ENCODE peak calls at places on chromosomes 4 and X, in seven cellular contexts. One of them, this sample, is unnamed.

GRCh38 chr4:972651-973424 is 531 bp downstream of the DGKQ start:
- DNase-seq in dorsolateral prefrontal cortex: no peak
- DNase-seq in astrocyte of the spinal cord: no peak
- DNase-seq in MM.1S: no peak
- DNase-seq in transverse colon: peak
- DNase-seq in CD8-positive, alpha-beta T cell: peak
- DNase-seq in coronary artery: no peak
- DNase-seq in this sample: no peak

GRCh38 chr4:86939737-86940141 is 4.9 kb downstream of the AFF1 start:
- DNase-seq in dorsolateral prefrontal cortex: no peak
- DNase-seq in astrocyte of the spinal cord: no peak
- DNase-seq in MM.1S: peak
- DNase-seq in transverse colon: peak
- DNase-seq in CD8-positive, alpha-beta T cell: peak
- DNase-seq in coronary artery: no peak
- DNase-seq in this sample: no peak

GRCh38 chr4:8032381-8032780 is 92.7 kb upstream of the AFAP1 start:
- DNase-seq in dorsolateral prefrontal cortex: no peak
- DNase-seq in astrocyte of the spinal cord: no peak
- DNase-seq in MM.1S: no peak
- DNase-seq in transverse colon: no peak
- DNase-seq in CD8-positive, alpha-beta T cell: no peak
- DNase-seq in coronary artery: no peak
- DNase-seq in this sample: no peak

GRCh38 chr4:27397886-27398285 is 537.2 kb downstream of the STIM2 start:
- DNase-seq in dorsolateral prefrontal cortex: no peak
- DNase-seq in astrocyte of the spinal cord: peak
- DNase-seq in MM.1S: no peak
- DNase-seq in transverse colon: no peak
- DNase-seq in CD8-positive, alpha-beta T cell: no peak
- DNase-seq in coronary artery: no peak
- DNase-seq in this sample: peak

GRCh38 chr4:8534129-8534528 is 46.1 kb upstream of the GPR78 start:
- DNase-seq in dorsolateral prefrontal cortex: no peak
- DNase-seq in astrocyte of the spinal cord: peak
- DNase-seq in MM.1S: peak
- DNase-seq in transverse colon: peak
- DNase-seq in CD8-positive, alpha-beta T cell: no peak
- DNase-seq in coronary artery: no peak
- DNase-seq in this sample: peak

GRCh38 chrX:53018627-53019026 is 30.0 kb upstream of the GPR173 start:
- DNase-seq in dorsolateral prefrontal cortex: no peak
- DNase-seq in astrocyte of the spinal cord: no peak
- DNase-seq in MM.1S: no peak
- DNase-seq in transverse colon: no peak
- DNase-seq in CD8-positive, alpha-beta T cell: no peak
- DNase-seq in coronary artery: no peak
- DNase-seq in this sample: peak

GRCh38 chrX:118872102-118872566 is 48.5 kb downstream of the ZCCHC12 start:
- DNase-seq in dorsolateral prefrontal cortex: no peak
- DNase-seq in astrocyte of the spinal cord: no peak
- DNase-seq in MM.1S: no peak
- DNase-seq in transverse colon: peak
- DNase-seq in CD8-positive, alpha-beta T cell: no peak
- DNase-seq in coronary artery: no peak
- DNase-seq in this sample: peak

GRCh38 chr4:58514299-58514698 is 1404.1 kb upstream of the IGFBP7 start:
- DNase-seq in dorsolateral prefrontal cortex: no peak
- DNase-seq in astrocyte of the spinal cord: no peak
- DNase-seq in MM.1S: no peak
- DNase-seq in transverse colon: no peak
- DNase-seq in CD8-positive, alpha-beta T cell: no peak
- DNase-seq in coronary artery: no peak
- DNase-seq in this sample: no peak

GRCh38 chr4:108830509-108831244 is 67.8 kb upstream of the ETNPPL start:
- DNase-seq in dorsolateral prefrontal cortex: no peak
- DNase-seq in astrocyte of the spinal cord: no peak
- DNase-seq in MM.1S: peak
- DNase-seq in transverse colon: peak
- DNase-seq in CD8-positive, alpha-beta T cell: no peak
- DNase-seq in coronary artery: no peak
- DNase-seq in this sample: no peak

GRCh38 chr4:85748654-85749053 is 273.7 kb downstream of the ARHGAP24 start:
- DNase-seq in dorsolateral prefrontal cortex: no peak
- DNase-seq in astrocyte of the spinal cord: peak
- DNase-seq in MM.1S: no peak
- DNase-seq in transverse colon: no peak
- DNase-seq in CD8-positive, alpha-beta T cell: no peak
- DNase-seq in coronary artery: no peak
- DNase-seq in this sample: no peak

GRCh38 chr4:82371398-82371972 is 2.3 kb downstream of the HNRNPD start:
- DNase-seq in dorsolateral prefrontal cortex: no peak
- DNase-seq in astrocyte of the spinal cord: no peak
- DNase-seq in MM.1S: no peak
- DNase-seq in transverse colon: no peak
- DNase-seq in CD8-positive, alpha-beta T cell: no peak
- DNase-seq in coronary artery: no peak
- DNase-seq in this sample: no peak

DNA sequence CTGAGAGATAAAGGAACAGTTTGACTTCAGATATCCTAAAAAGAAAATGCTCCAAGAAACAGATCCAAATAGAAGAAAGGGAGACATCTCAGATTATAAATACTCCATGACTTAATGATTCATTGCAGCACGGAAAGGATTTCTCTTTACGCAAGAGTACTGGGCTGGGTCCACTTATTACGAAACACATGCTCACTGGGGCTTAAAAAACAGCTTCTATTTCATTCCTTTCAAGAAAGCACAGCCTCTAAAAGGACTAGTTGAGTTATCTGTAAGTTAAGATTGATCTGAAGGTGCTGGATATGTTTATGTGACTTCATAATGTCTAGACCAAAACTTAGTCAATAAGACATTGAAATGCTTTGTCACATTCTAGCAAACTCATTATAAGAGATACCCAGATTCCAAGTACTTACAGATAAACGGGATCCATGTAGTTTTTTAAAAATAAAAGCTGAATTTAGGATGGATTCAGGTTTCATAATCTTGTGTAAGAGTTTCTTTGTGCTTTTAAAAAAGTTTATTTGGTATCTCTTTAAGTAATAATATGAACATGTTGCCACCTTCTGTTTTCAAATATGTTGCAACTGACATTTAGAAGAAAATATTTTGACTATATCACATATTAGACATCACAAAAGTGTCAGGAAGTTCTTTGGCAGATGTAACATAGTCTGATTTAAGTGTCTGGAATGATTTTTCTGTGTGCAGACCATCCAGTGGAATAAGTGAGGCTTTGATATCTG is 109.5 kb upstream of the MYOZ2 start:
- DNase-seq in dorsolateral prefrontal cortex: no peak
- DNase-seq in astrocyte of the spinal cord: peak
- DNase-seq in MM.1S: no peak
- DNase-seq in transverse colon: peak
- DNase-seq in CD8-positive, alpha-beta T cell: no peak
- DNase-seq in coronary artery: peak
- DNase-seq in this sample: peak
- H3K4me3 ChIP-seq in dorsolateral prefrontal cortex: no peak
- H3K4me3 ChIP-seq in astrocyte of the spinal cord: no peak
- H3K4me3 ChIP-seq in MM.1S: no peak
- H3K4me3 ChIP-seq in transverse colon: peak
- H3K4me3 ChIP-seq in CD8-positive, alpha-beta T cell: no peak
- H3K4me3 ChIP-seq in coronary artery: peak
- H3K4me3 ChIP-seq in this sample: peak

GRCh38 chr4:110516106-110516922 is 40.4 kb downstream of the ENPEP start:
- DNase-seq in dorsolateral prefrontal cortex: peak
- DNase-seq in astrocyte of the spinal cord: peak
- DNase-seq in MM.1S: peak
- DNase-seq in transverse colon: peak
- DNase-seq in CD8-positive, alpha-beta T cell: peak
- DNase-seq in coronary artery: no peak
- DNase-seq in this sample: peak
- TF ChIP-seq CTCF in dorsolateral prefrontal cortex: peak
- TF ChIP-seq CTCF in astrocyte of the spinal cord: peak
- TF ChIP-seq CTCF in MM.1S: peak
- TF ChIP-seq CTCF in transverse colon: peak
- TF ChIP-seq CTCF in CD8-positive, alpha-beta T cell: peak
- TF ChIP-seq CTCF in coronary artery: peak
- TF ChIP-seq CTCF in this sample: peak

GRCh38 chr4:139600662-139601061 is 44.6 kb upstream of the SETD7 start:
- DNase-seq in dorsolateral prefrontal cortex: no peak
- DNase-seq in astrocyte of the spinal cord: no peak
- DNase-seq in MM.1S: no peak
- DNase-seq in transverse colon: no peak
- DNase-seq in CD8-positive, alpha-beta T cell: no peak
- DNase-seq in coronary artery: no peak
- DNase-seq in this sample: no peak

GRCh38 chr4:139595989-139596679 is 40.1 kb upstream of the SETD7 start:
- DNase-seq in dorsolateral prefrontal cortex: no peak
- DNase-seq in astrocyte of the spinal cord: no peak
- DNase-seq in MM.1S: no peak
- DNase-seq in transverse colon: no peak
- DNase-seq in CD8-positive, alpha-beta T cell: no peak
- DNase-seq in coronary artery: no peak
- DNase-seq in this sample: peak

GRCh38 chr4:139596680-139597279 is 40.8 kb upstream of the SETD7 start:
- DNase-seq in dorsolateral prefrontal cortex: no peak
- DNase-seq in astrocyte of the spinal cord: no peak
- DNase-seq in MM.1S: no peak
- DNase-seq in transverse colon: no peak
- DNase-seq in CD8-positive, alpha-beta T cell: no peak
- DNase-seq in coronary artery: no peak
- DNase-seq in this sample: no peak

GRCh38 chr4:139599594-139600374 is 43.8 kb upstream of the SETD7 start:
- DNase-seq in dorsolateral prefrontal cortex: no peak
- DNase-seq in astrocyte of the spinal cord: peak
- DNase-seq in MM.1S: no peak
- DNase-seq in transverse colon: no peak
- DNase-seq in CD8-positive, alpha-beta T cell: no peak
- DNase-seq in coronary artery: no peak
- DNase-seq in this sample: peak

GRCh38 chr4:139599076-139599475 is 43.1 kb upstream of the SETD7 start:
- DNase-seq in dorsolateral prefrontal cortex: no peak
- DNase-seq in astrocyte of the spinal cord: no peak
- DNase-seq in MM.1S: no peak
- DNase-seq in transverse colon: no peak
- DNase-seq in CD8-positive, alpha-beta T cell: no peak
- DNase-seq in coronary artery: no peak
- DNase-seq in this sample: no peak
- H3K4me3 ChIP-seq in dorsolateral prefrontal cortex: no peak
- H3K4me3 ChIP-seq in astrocyte of the spinal cord: no peak
- H3K4me3 ChIP-seq in MM.1S: no peak
- H3K4me3 ChIP-seq in transverse colon: no peak
- H3K4me3 ChIP-seq in CD8-positive, alpha-beta T cell: no peak
- H3K4me3 ChIP-seq in coronary artery: no peak
- H3K4me3 ChIP-seq in this sample: no peak

DNA sequence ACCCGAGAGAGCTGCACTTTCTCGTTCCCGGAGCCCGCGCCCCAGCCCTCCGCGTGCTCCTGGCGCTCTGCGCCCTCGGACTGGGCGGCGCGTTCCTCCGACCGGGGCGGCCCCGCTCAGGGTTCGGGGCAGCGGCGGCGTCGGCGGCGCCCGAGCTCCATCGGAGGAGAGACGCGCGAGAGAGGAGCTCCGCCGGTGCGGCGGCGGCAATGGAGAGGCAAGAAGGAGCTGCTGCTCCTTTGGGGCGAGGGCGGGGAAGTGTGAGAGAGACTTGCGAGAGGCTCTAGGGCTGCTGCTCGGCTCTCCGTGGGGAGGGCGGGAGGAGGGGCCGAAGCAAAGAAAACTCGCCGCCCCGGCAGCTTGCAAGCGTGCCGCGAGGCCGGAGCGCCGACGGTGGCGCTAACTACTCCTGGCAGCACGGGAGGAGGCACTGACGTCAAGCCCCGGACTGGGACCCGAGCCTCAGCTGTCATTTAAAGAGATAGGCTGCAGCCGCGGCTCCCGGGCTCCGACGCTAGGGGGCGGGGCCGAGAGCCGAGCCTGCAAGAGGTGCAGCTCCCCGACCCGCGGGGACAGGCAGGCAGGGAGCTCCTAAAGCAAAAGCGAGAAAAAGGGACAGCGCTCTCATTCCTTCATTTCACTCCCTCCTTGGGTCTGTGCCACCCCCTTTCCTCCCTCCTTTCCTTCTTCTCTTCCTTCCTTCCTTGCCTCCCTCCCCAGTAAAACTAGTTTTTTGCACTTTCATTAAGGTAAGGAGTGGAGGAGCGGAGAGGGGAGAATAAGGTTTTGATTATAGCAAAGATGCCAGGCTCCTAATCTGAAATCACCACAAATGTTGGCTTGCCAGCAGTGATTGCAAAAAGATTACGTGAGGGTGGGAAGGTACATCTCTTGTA is at the start of gene KCTD8:
- DNase-seq in dorsolateral prefrontal cortex: peak
- DNase-seq in astrocyte of the spinal cord: peak
- DNase-seq in MM.1S: peak
- DNase-seq in transverse colon: peak
- DNase-seq in CD8-positive, alpha-beta T cell: peak
- DNase-seq in coronary artery: peak
- DNase-seq in this sample: peak
- TF ChIP-seq CTCF in dorsolateral prefrontal cortex: peak
- TF ChIP-seq CTCF in astrocyte of the spinal cord: peak
- TF ChIP-seq CTCF in MM.1S: peak
- TF ChIP-seq CTCF in transverse colon: peak
- TF ChIP-seq CTCF in CD8-positive, alpha-beta T cell: peak
- TF ChIP-seq CTCF in coronary artery: peak
- TF ChIP-seq CTCF in this sample: peak

DNA sequence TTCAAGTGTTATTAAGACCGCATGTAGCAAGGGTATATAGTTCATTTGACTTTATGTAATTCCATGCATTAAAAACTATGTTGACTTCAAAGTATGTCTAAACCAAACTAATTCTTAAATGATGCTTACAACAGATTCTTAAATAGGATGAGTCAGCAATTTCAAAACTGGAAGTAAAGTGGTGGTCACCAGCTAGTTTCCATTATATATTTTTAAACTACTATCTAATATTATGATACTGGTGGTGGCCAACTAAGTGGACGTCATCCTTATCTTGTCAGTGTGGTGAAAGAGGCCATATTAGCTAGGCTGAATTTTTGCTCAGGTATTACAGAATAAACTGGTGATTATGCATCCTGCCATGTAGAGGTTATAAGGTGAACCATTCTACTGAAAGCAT is 1.2 kb downstream of the IL15 start:
- DNase-seq in dorsolateral prefrontal cortex: no peak
- DNase-seq in astrocyte of the spinal cord: no peak
- DNase-seq in MM.1S: peak
- DNase-seq in transverse colon: no peak
- DNase-seq in CD8-positive, alpha-beta T cell: no peak
- DNase-seq in coronary artery: no peak
- DNase-seq in this sample: no peak
- H3K4me3 ChIP-seq in dorsolateral prefrontal cortex: peak
- H3K4me3 ChIP-seq in astrocyte of the spinal cord: peak
- H3K4me3 ChIP-seq in MM.1S: peak
- H3K4me3 ChIP-seq in transverse colon: peak
- H3K4me3 ChIP-seq in CD8-positive, alpha-beta T cell: peak
- H3K4me3 ChIP-seq in coronary artery: peak
- H3K4me3 ChIP-seq in this sample: peak